ENCODE peak calls at places on chromosomes 3 and 15, in eight cellular contexts. V is GM23248, M is sigmoid colon, A is ovary, Z is endodermal cell, O is tibial artery, Y is OCI-LY7, U is psoas muscle. L is an unnamed sample.
A peak's percentile ranks its signal among the peaks of the same experiment; 100 is the strongest.

GRCh38 chr3:116179091-116179490 is 266.2 kb downstream of the LSAMP start:
- DNase-seq in V (peak; percentile 71), Y (peak; percentile 46), A (no peak), Z (no peak), O (no peak), M (no peak), U (no peak), L (no peak)

GRCh38 chr15:67746022-67746421 is 79.3 kb upstream of the SKOR1 start:
- DNase-seq in U (no peak), V (peak; percentile 79), A (no peak), M (no peak), Z (no peak), O (no peak), Y (no peak), L (no peak)

GRCh38 chr3:3066378-3066777 is 43.8 kb downstream of the IL5RA start:
- DNase-seq in Z (no peak), Y (no peak), M (no peak), V (no peak), U (no peak), O (no peak), A (no peak), L (no peak)

GRCh38 chr3:72255736-72256559 is 471.0 kb upstream of the PROK2 start:
- DNase-seq in Z (peak; percentile 62), O (peak; percentile 82), A (no peak), U (no peak), M (peak; percentile 83), V (no peak), Y (no peak), L (no peak)

GRCh38 chr15:67724679-67725365 is 100.5 kb upstream of the SKOR1 start:
- DNase-seq in A (no peak), O (no peak), Z (no peak), V (no peak), U (no peak), Y (no peak), M (no peak), L (no peak)

GRCh38 chr3:15291589-15292541 is 40.5 kb downstream of the SH3BP5 start:
- DNase-seq in U (no peak), O (peak; percentile 66), M (peak; percentile 62), Y (peak; percentile 77), V (no peak), A (no peak), Z (no peak), L (peak; percentile 33)

GRCh38 chr3:98583766-98584165 is 9.6 kb downstream of the CPOX start:
- DNase-seq in V (no peak), A (no peak), U (no peak), O (no peak), Z (no peak), M (no peak), Y (no peak), L (no peak)

GRCh38 chr15:57463360-57463759 is 87.1 kb downstream of the CGNL1 start:
- DNase-seq in A (no peak), M (no peak), Y (no peak), Z (no peak), O (no peak), V (no peak), U (no peak), L (no peak)

GRCh38 chr15:56245871-56246814 is 2.5 kb upstream of the RFX7 start:
- DNase-seq in V (peak; percentile 95), A (peak; percentile 79), Z (peak; percentile 97), U (peak; percentile 93), Y (peak; percentile 96), M (peak; percentile 90), O (peak; percentile 92), L (peak; percentile 95)

GRCh38 chr3:130773371-130773770 is 26.7 kb upstream of the PIK3R4 start:
- DNase-seq in Z (no peak), O (no peak), V (peak; percentile 15), A (no peak), Y (no peak), M (no peak), U (no peak), L (no peak)

GRCh38 chr15:61382927-61383326 is 153.8 kb upstream of the RORA start:
- DNase-seq in Y (no peak), Z (no peak), V (peak; percentile 58), A (no peak), U (no peak), M (no peak), O (no peak), L (no peak)

GRCh38 chr15:85339976-85340665 is 40.3 kb upstream of the AKAP13 start:
- DNase-seq in Z (no peak), M (no peak), O (no peak), A (no peak), V (peak; percentile 32), Y (no peak), U (no peak), L (no peak)

GRCh38 chr3:168654700-168655099 is 559.0 kb upstream of the GOLIM4 start:
- DNase-seq in A (no peak), O (no peak), M (no peak), Y (no peak), U (no peak), Z (no peak), V (no peak), L (no peak)

DNA sequence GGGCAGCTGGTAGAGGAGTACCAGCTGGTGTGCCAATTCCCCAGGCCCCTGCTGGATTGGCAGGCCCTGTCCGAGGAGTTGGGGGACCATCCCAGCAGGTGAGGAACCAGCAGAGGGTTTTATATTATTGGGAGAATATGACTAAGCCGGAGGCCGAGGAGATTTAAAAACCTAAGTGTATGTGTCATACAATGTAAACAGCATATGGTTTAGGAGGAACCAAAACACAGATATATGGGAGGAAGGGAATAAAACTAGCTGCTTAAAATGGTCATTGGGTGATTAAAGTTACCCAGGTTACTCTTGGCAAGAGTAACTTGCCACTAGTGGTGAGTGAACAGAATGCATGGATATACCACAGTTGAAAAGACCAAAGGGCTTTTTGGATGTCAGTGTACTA is 22.1 kb downstream of the SNRPN start:
- DNase-seq in O (no peak), Z (no peak), Y (no peak), M (no peak), A (no peak), U (no peak), V (no peak), L (no peak)
- H3K9me3 ChIP-seq in O (peaks cover 14% of the 10 kb centered on the region), Z (peaks cover 29% of the 10 kb centered on the region), Y (no peaks in the 10 kb centered on the region), M (no peaks in the 10 kb centered on the region), A (no peaks in the 10 kb centered on the region), U (peaks cover 3% of the 10 kb centered on the region), V (no peaks in the 10 kb centered on the region), L (no peaks in the 10 kb centered on the region)

DNA sequence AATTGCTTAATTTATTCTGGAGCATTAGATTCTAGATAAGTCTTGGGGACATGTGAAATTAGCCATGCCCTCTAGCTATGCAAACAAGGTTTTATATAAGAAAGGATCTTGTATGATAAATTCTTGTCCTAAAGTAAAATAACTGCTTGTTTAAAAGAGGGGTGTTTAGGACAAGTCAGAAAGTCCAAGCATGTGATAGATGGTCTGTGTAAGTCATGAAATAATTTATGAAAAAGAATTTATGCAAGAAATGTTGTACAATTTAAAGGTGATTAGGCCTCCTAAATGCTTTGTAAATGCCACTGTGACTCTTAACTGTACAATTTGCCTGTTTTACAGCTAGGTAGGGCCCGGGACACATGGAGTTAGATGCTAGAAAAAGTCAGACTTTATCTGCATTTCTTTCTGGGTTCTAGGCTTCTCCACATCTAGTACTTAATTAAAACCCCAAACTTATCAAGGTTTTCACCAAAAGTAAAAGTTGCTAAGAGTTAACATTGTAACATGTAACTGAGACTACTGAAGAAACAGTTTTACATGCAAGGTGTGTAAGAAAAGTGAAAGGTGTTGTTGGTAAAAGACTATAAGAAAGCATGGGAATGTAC is 13.2 kb downstream of the LINS1 start:
- DNase-seq in Y (peak; percentile 65), A (no peak), O (no peak), U (no peak), Z (no peak), M (no peak), V (no peak), L (no peak)
- H3K9me3 ChIP-seq in Y (peaks cover 51% of the 10 kb centered on the region), A (no peaks in the 10 kb centered on the region), O (no peaks in the 10 kb centered on the region), U (no peaks in the 10 kb centered on the region), Z (peaks cover 62% of the 10 kb centered on the region), M (no peaks in the 10 kb centered on the region), V (peaks cover 3% of the 10 kb centered on the region), L (peaks cover 4% of the 10 kb centered on the region)

GRCh38 chr3:42690766-42691680 is 5.7 kb downstream of the KLHL40 start:
- DNase-seq in O (peak; percentile 43), U (peak; percentile 43), A (peak; percentile 0), Y (no peak), Z (no peak), V (peak; percentile 37), M (peak; percentile 59), L (no peak)
- H3K9me3 ChIP-seq in O (no peaks in the 10 kb centered on the region), U (no peaks in the 10 kb centered on the region), A (no peaks in the 10 kb centered on the region), Y (no peaks in the 10 kb centered on the region), Z (no peaks in the 10 kb centered on the region), V (no peaks in the 10 kb centered on the region), M (no peaks in the 10 kb centered on the region), L (no peaks in the 10 kb centered on the region)

GRCh38 chr15:86813892-86814291 is 734.2 kb downstream of the AGBL1 start:
- DNase-seq in A (no peak), V (no peak), U (no peak), Z (no peak), Y (no peak), M (no peak), O (no peak), L (no peak)
- H3K9me3 ChIP-seq in A (no peaks in the 10 kb centered on the region), V (no peaks in the 10 kb centered on the region), U (no peaks in the 10 kb centered on the region), Z (no peaks in the 10 kb centered on the region), Y (no peaks in the 10 kb centered on the region), M (no peaks in the 10 kb centered on the region), O (no peaks in the 10 kb centered on the region), L (no peaks in the 10 kb centered on the region)

GRCh38 chr3:123762805-123763204 is 121.3 kb downstream of the MYLK start:
- DNase-seq in O (no peak), V (no peak), A (no peak), U (no peak), M (no peak), Z (no peak), Y (no peak), L (no peak)
- H3K9me3 ChIP-seq in O (no peaks in the 10 kb centered on the region), V (no peaks in the 10 kb centered on the region), A (no peaks in the 10 kb centered on the region), U (no peaks in the 10 kb centered on the region), M (no peaks in the 10 kb centered on the region), Z (no peaks in the 10 kb centered on the region), Y (no peaks in the 10 kb centered on the region), L (no peaks in the 10 kb centered on the region)

GRCh38 chr3:963255-963654 is 129.6 kb upstream of the CNTN6 start:
- DNase-seq in M (no peak), O (no peak), V (no peak), Z (no peak), A (no peak), Y (no peak), U (no peak), L (no peak)
- H3K9me3 ChIP-seq in M (no peaks in the 10 kb centered on the region), O (no peaks in the 10 kb centered on the region), V (no peaks in the 10 kb centered on the region), Z (peaks cover 72% of the 10 kb centered on the region), A (no peaks in the 10 kb centered on the region), Y (peaks cover 10% of the 10 kb centered on the region), U (no peaks in the 10 kb centered on the region), L (peaks cover 37% of the 10 kb centered on the region)

DNA sequence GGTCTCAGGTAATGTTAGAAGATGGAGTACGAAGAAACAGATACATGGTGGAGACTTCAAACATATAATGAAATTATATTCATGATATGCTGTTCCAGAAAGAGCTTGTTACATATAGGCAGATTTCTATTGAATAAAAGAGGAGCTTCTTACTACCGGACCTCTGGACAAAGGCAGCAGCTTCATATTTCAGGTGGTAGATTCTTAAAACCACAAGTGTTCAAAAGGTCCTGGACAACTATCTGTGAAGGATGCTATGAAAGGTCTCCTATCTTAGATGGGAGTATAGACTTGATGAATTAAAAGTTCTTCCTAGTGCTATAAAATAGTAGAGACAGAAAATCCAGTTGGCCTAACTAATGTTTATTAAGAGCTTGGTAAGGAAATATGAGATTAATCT is 43.2 kb downstream of the MYLK start:
- DNase-seq in O (no peak), Y (no peak), V (no peak), U (no peak), M (no peak), Z (no peak), A (no peak), L (no peak)
- H3K9me3 ChIP-seq in O (no peaks in the 10 kb centered on the region), Y (no peaks in the 10 kb centered on the region), V (peaks cover 10% of the 10 kb centered on the region), U (peaks cover 38% of the 10 kb centered on the region), M (no peaks in the 10 kb centered on the region), Z (peaks cover 16% of the 10 kb centered on the region), A (no peaks in the 10 kb centered on the region), L (peaks cover 44% of the 10 kb centered on the region)

L was measured in left lung.